ENCODE peak calls at places on chromosomes 1 and 21, in eight cellular contexts. O, Q, N, L, P, M, X and T are unnamed samples. For H3K79me2, the result is how much of the 10 kb centered on the place peaks cover.

GRCh38 chr1:223095870-223096269 is 47.2 kb downstream of the TLR5 start:
- DNase-seq in O (no peak), L (no peak), M (no peak), Q (no peak), P (no peak), N (no peak), X (no peak), T (no peak)

GRCh38 chr1:64532646-64533045 is 62.7 kb downstream of the CACHD1 start:
- DNase-seq in N (peak), P (no peak), Q (no peak), O (no peak), X (no peak), L (no peak), M (no peak), T (no peak)

GRCh38 chr21:20016431-20017005 is 981.7 kb upstream of the NCAM2 start:
- DNase-seq in Q (no peak), L (no peak), P (no peak), N (no peak), M (no peak), O (peak), X (no peak), T (no peak)

GRCh38 chr1:37394574-37395464 is 79.6 kb upstream of the ZC3H12A start:
- DNase-seq in X (no peak), O (peak), Q (no peak), M (no peak), L (no peak), P (peak), N (no peak), T (no peak)

GRCh38 chr21:9750341-9751086 is 770.9 kb upstream of the TPTE start:
- DNase-seq in P (no peak), Q (no peak), L (no peak), N (no peak), O (no peak), X (no peak), M (no peak), T (no peak)

GRCh38 chr1:154557939-154558609 is 388 bp downstream of the UBE2Q1 start:
- DNase-seq in L (no peak), O (no peak), X (no peak), Q (peak), P (no peak), N (no peak), M (no peak), T (peak)

GRCh38 chr1:156245451-156246232 is 2.2 kb downstream of the PAQR6 start:
- DNase-seq in N (no peak), X (no peak), L (no peak), Q (no peak), O (no peak), P (peak), M (no peak), T (peak)

GRCh38 chr1:178438432-178438831 is 58.3 kb downstream of the CLEC20A start:
- DNase-seq in Q (no peak), N (peak), O (no peak), M (no peak), X (no peak), P (no peak), L (no peak), T (no peak)

GRCh38 chr21:45332981-45333582 is 45.4 kb upstream of the POFUT2 start:
- DNase-seq in N (no peak), Q (no peak), P (no peak), M (no peak), O (no peak), L (no peak), X (no peak), T (peak)

GRCh38 chr1:233491953-233492627 is 121.8 kb upstream of the KCNK1 start:
- DNase-seq in L (no peak), N (no peak), M (no peak), P (no peak), O (no peak), X (no peak), Q (no peak), T (no peak)

GRCh38 chr1:121587777-121588176 is 403.0 kb downstream of the SRGAP2C start:
- DNase-seq in N (peak), X (peak), P (no peak), O (no peak), M (no peak), Q (no peak), L (peak), T (no peak)

GRCh38 chr1:202155478-202156021 is 4.9 kb downstream of the PTPN7 start:
- DNase-seq in X (no peak), L (peak), Q (no peak), O (no peak), M (no peak), N (peak), P (peak), T (peak)

GRCh38 chr1:180837025-180837424 is 75.7 kb upstream of the KIAA1614 start:
- DNase-seq in N (no peak), X (no peak), M (no peak), L (no peak), Q (no peak), P (no peak), O (peak), T (no peak)

GRCh38 chr1:228282329-228283042 is 74.6 kb downstream of the OBSCN start:
- DNase-seq in Q (no peak), X (no peak), N (peak), M (no peak), O (no peak), L (peak), P (no peak), T (no peak)

GRCh38 chr1:223249854-223250631 is 107.0 kb upstream of the TLR5 start:
- DNase-seq in P (no peak), Q (no peak), L (peak), M (no peak), N (peak), O (no peak), X (peak), T (no peak)

GRCh38 chr1:13699936-13700520 is at the start of gene PRDM2:
- DNase-seq in X (no peak), N (peak), O (peak), P (peak), M (no peak), Q (peak), L (no peak), T (peak)

GRCh38 chr1:234188454-234188792 is 184.8 kb upstream of the COA6 start:
- DNase-seq in O (peak), N (peak), L (no peak), P (no peak), X (peak), M (peak), Q (no peak), T (no peak)

GRCh38 chr1:246161626-246162025 is 345.5 kb downstream of the SMYD3 start:
- DNase-seq in L (no peak), Q (no peak), M (no peak), O (no peak), X (no peak), P (no peak), N (peak), T (no peak)

GRCh38 chr1:209199371-209199770 is 384.1 kb upstream of the CAMK1G start:
- DNase-seq in P (no peak), N (no peak), Q (no peak), M (no peak), L (no peak), X (no peak), O (peak), T (no peak)

GRCh38 chr21:41536076-41536826 is 28.3 kb upstream of the TMPRSS2 start:
- DNase-seq in P (no peak), X (no peak), O (no peak), L (peak), M (no peak), N (peak), Q (no peak), T (no peak)

GRCh38 chr1:94237291-94238226 is at the start of gene ARHGAP29:
- DNase-seq in L (peak), X (no peak), P (peak), Q (peak), N (peak), M (peak), O (peak), T (peak)

GRCh38 chr1:91731815-91732214 is 154.1 kb downstream of the TGFBR3 start:
- DNase-seq in X (no peak), N (peak), L (peak), O (no peak), M (no peak), P (no peak), Q (no peak), T (no peak)

GRCh38 chr21:45974073-45975016 is 7.2 kb upstream of the COL6A1 start:
- DNase-seq in O (peak), M (no peak), Q (no peak), X (no peak), P (peak), L (no peak), N (peak), T (peak)

GRCh38 chr1:23908453-23909341 is 4.5 kb downstream of the CNR2 start:
- DNase-seq in Q (peak), M (no peak), L (no peak), O (no peak), N (no peak), X (no peak), P (no peak), T (no peak)

GRCh38 chr1:64162804-64163203 is 40.6 kb upstream of the UBE2U start:
- DNase-seq in P (no peak), Q (no peak), O (no peak), L (no peak), N (no peak), M (no peak), X (no peak), T (no peak)

DNA sequence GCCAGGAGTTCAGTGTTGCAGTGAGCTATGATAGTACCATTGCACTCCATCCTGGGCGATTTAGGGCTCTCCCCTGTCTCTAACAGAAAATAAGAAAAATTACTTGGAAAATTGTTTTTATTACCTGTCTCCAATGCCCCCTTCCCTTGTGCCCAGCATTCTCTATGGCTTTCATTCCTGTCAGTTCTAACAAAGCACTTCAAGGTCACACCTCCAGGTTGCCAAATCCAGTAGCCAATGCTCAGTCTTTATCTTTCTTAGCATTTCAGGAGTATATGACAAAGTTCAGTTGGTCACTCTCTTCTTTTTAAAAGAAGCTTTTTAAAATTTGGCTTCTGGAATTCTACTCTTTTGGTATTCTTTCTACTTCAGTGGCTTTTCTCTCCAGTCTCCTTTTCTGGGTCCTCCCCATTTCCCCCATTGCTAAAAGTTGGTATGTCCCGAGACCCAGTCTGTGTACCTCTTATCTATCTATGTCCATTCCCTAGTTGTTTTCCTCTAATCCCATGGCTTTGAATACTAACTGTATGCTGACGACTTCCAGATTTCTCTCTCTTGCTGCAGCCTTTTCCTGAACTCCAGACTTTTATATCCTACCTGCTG is 69.9 kb downstream of the LAMC1 start:
- DNase-seq in M (no peak), L (no peak), Q (no peak), O (no peak), N (no peak), P (no peak), X (no peak), T (no peak)
- H3K79me2 ChIP-seq in M (half or more), L (half or more), Q (under half), O (under half), N (half or more), P (half or more), X (under half), T (half or more)

DNA sequence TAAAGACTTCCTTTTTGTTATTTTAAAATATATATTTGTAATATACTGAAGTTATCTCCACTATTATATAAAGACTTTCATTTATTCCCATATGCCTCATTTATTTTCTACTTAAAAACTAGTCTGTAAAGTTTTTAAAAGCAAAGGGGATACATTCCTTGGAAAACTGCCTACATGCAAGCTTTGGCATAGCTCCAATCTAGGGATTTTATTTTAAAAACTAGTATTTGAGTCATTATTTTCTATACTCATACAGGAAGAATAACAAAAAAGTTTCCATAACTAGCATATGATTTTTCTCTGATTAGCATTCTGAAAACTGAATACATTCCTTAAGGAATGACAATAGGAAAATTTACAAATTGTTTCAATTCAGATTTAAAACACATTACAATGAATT is 88.9 kb downstream of the COL24A1 start:
- DNase-seq in N (no peak), M (no peak), L (no peak), X (no peak), Q (no peak), P (no peak), O (no peak), T (no peak)
- H3K27ac ChIP-seq in N (no peak), M (no peak), L (no peak), X (no peak), Q (no peak), P (no peak), O (no peak), T (no peak)

GRCh38 chr1:111446967-111447892 is 1.8 kb downstream of the WDR77 start:
- DNase-seq in O (no peak), N (peak), X (no peak), M (peak), Q (no peak), P (no peak), L (no peak), T (no peak)
- H3K79me2 ChIP-seq in O (half or more), N (half or more), X (half or more), M (under half), Q (half or more), P (half or more), L (half or more), T (half or more)

GRCh38 chr1:30888391-30888790 is 20.2 kb downstream of the SDC3 start:
- DNase-seq in P (no peak), M (no peak), L (no peak), Q (peak), N (no peak), X (no peak), O (no peak), T (peak)
- H3K27ac ChIP-seq in P (peak), M (no peak), L (no peak), Q (peak), N (no peak), X (no peak), O (peak), T (peak)

DNA sequence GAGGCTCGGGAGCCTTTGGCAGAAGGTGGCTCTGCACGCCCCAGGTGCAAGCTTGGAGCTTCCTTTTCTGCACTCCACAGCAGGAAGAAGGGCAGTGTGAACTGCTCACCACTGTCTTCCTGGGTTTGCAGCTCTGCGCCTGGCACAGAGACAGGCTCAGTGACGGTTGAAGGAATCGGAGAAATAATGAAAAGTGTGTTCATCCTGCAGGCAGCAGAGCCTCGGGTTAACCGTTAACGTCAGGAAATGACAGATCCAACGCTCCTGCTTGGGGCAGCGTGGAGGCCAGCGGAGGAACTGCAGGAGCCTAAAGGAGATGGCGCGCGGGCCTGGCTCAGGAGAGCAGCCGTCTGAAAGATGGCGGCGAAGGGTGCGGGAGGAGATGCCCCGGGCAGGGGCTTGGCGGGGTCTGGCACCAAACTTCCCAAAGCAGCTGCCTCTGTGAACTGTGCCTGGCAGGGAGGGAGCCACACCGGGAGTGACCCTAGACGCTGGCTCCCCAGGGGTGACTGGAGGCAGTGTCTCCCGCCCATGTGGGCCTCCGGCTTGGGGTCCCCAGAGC is 10.9 kb upstream of the SAMD11 start:
- DNase-seq in X (no peak), N (no peak), P (no peak), O (peak), Q (no peak), M (peak), L (peak), T (peak)
- H3K79me2 ChIP-seq in X (under half), N (under half), P (under half), O (under half), Q (under half), M (under half), L (under half), T (under half)

GRCh38 chr1:204619721-204620120 is 65.8 kb downstream of the LRRN2 start:
- DNase-seq in X (no peak), L (no peak), O (peak), P (no peak), M (no peak), Q (no peak), N (no peak), T (peak)

GRCh38 chr1:204615881-204616280 is 69.7 kb downstream of the LRRN2 start:
- DNase-seq in X (no peak), Q (no peak), L (no peak), M (no peak), O (no peak), N (no peak), P (no peak), T (no peak)

GRCh38 chr1:204616683-204617082 is 68.9 kb downstream of the LRRN2 start:
- DNase-seq in P (no peak), M (no peak), Q (no peak), N (no peak), L (no peak), X (no peak), O (no peak), T (no peak)

GRCh38 chr1:204617256-204618147 is 68.0 kb downstream of the LRRN2 start:
- DNase-seq in P (no peak), X (no peak), M (no peak), N (no peak), O (no peak), Q (no peak), L (no peak), T (peak)

DNA sequence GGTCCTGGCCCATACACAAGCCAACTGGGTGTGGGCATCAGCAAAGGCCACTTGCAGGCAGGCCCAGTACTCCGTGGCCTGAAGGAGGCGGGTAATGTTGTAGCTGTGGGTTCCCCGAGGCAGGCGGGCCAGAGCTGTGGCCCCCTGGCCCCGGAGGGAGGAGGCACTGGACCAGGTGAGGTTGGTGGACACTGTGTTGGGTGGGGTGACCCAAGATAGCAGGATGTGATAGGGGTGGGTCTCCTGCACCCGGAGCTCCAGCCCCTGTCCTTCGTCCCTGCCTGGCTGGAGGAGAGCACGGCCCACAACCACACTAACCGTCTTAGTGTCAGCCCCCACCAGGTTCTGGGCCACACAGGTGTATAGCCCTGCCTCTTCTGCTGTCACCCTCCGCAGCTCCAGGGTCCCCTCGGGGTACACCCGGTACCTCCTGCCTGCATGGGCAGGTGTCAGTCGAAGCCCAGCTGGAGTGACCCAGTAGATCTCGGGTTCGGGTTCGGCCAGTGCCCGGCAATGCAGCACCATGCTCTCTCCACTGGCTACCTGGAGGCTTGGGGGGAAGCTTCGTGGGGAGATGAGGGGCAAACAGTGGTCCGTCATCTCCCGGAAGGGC is 67.3 kb downstream of the LRRN2 start:
- DNase-seq in X (no peak), Q (no peak), M (no peak), N (no peak), O (no peak), P (no peak), L (no peak), T (peak)
- H3K27ac ChIP-seq in X (no peak), Q (no peak), M (no peak), N (no peak), O (no peak), P (no peak), L (no peak), T (no peak)